ENCODE peak calls at places on chromosomes 5 and 9, in four cellular contexts. O is foreskin fibroblast, G is NCI-H345, K is HT-29. N is an unnamed sample.

GRCh38 chr9:92635760-92636159 is 34.2 kb downstream of the IPPK start:
- DNase-seq in O (no peak), G (no peak), K (no peak), N (no peak)

GRCh38 chr5:124748687-124749594 is 2.5 kb upstream of the ZNF608 start:
- DNase-seq in K (peak; percentile 94), O (peak; percentile 90), G (peak; percentile 95), N (peak; percentile 88)

GRCh38 chr5:158152151-158152550 is 293.2 kb upstream of the CLINT1 start:
- DNase-seq in G (no peak), K (no peak), O (no peak), N (no peak)

GRCh38 chr5:18745591-18745987 is 1111.3 kb downstream of the TAF11L14 start:
- DNase-seq in G (peak; percentile 61), K (no peak), O (no peak), N (no peak)

GRCh38 chr5:66306105-66306843 is 162.2 kb downstream of the SREK1 start:
- DNase-seq in O (peak; percentile 84), G (peak; percentile 54), K (peak; percentile 80), N (peak; percentile 89)

GRCh38 chr9:70411141-70411929 is 3.1 kb downstream of the KLF9 start:
- DNase-seq in K (no peak), G (no peak), O (peak; percentile 93), N (peak; percentile 63)

GRCh38 chr9:114682846-114683245 is 854 bp upstream of the TEX48 start:
- DNase-seq in K (no peak), O (peak; percentile 42), G (no peak), N (no peak)

GRCh38 chr9:110252509-110253139 is 3.7 kb downstream of the TXN start:
- DNase-seq in O (no peak), G (no peak), K (no peak), N (no peak)

GRCh38 chr5:13987843-13988464 is 43.5 kb upstream of the DNAH5 start:
- DNase-seq in O (peak; percentile 85), K (peak; percentile 88), G (peak; percentile 58), N (peak; percentile 76)

GRCh38 chr9:129285979-129286772 is 108.1 kb upstream of the IER5L start:
- DNase-seq in O (no peak), G (no peak), K (no peak), N (no peak)

GRCh38 chr9:17995031-17995430 is 416.2 kb downstream of the SH3GL2 start:
- DNase-seq in G (no peak), O (no peak), K (no peak), N (no peak)

GRCh38 chr5:151589878-151590570 is 1.1 kb downstream of the FAT2 start:
- DNase-seq in O (no peak), K (no peak), G (no peak), N (no peak)

GRCh38 chr9:129954868-129955550 is 88.0 kb downstream of the FNBP1 start:
- DNase-seq in K (no peak), G (no peak), O (no peak), N (no peak)

GRCh38 chr9:122498883-122499288 is 11.7 kb upstream of the OR1J2 start:
- DNase-seq in K (peak; percentile 37), O (peak; percentile 62), G (peak; percentile 27), N (peak; percentile 71)

GRCh38 chr5:59104400-59105117 is 521.7 kb downstream of the RAB3C start:
- DNase-seq in K (no peak), G (no peak), O (peak; percentile 22), N (no peak)

GRCh38 chr9:7289773-7290172 is 509.8 kb downstream of the DMAC1 start:
- DNase-seq in O (no peak), G (no peak), K (no peak), N (no peak)

GRCh38 chr9:37987467-37987981 is 81.5 kb downstream of the SHB start:
- DNase-seq in G (no peak), K (no peak), O (no peak), N (no peak)

GRCh38 chr5:14464101-14464500 is 117.5 kb upstream of the OTULINL start:
- DNase-seq in G (no peak), K (no peak), O (no peak), N (no peak)

GRCh38 chr5:176814313-176814685 is 3.9 kb downstream of the UNC5A start:
- DNase-seq in O (no peak), G (no peak), K (no peak), N (no peak)

GRCh38 chr5:171431251-171431777 is 11.9 kb downstream of the FGF18 start:
- DNase-seq in O (no peak), K (no peak), G (no peak), N (no peak)

GRCh38 chr5:10913846-10914245 is 152.8 kb upstream of the DAP start:
- DNase-seq in O (peak; percentile 83), K (peak; percentile 9), G (no peak), N (peak; percentile 72)

GRCh38 chr5:59174248-59174844 is 591.5 kb downstream of the RAB3C start:
- DNase-seq in K (peak; percentile 68), G (peak; percentile 37), O (peak; percentile 84), N (peak; percentile 69)

GRCh38 chr5:177100714-177101121 is 14.0 kb downstream of the FGFR4 start:
- DNase-seq in O (peak; percentile 52), K (no peak), G (no peak), N (peak; percentile 49)

GRCh38 chr5:68225188-68225910 is 9.8 kb downstream of the PIK3R1 start:
- DNase-seq in O (peak; percentile 97), G (peak; percentile 23), K (peak; percentile 73), N (peak; percentile 67)

GRCh38 chr5:16065810-16066209 is 113.8 kb downstream of the MARCHF11 start:
- DNase-seq in G (no peak), K (no peak), O (no peak), N (peak; percentile 11)

GRCh38 chr5:135323227-135323626 is 75.8 kb downstream of the MACROH2A1 start:
- DNase-seq in O (no peak), G (no peak), K (no peak), N (no peak)

GRCh38 chr5:169176686-169177430 is 124.1 kb downstream of the SLIT3 start:
- DNase-seq in G (no peak), O (no peak), K (no peak), N (no peak)

GRCh38 chr5:135456238-135457099 is 4.3 kb upstream of the TIFAB start:
- DNase-seq in G (no peak), O (peak; percentile 97), K (no peak), N (peak; percentile 90)

GRCh38 chr9:76433406-76433805 is 25.6 kb upstream of the GCNT1 start:
- DNase-seq in K (no peak), G (no peak), O (no peak), N (no peak)

GRCh38 chr5:180486636-180487149 is 7.5 kb upstream of the CNOT6 start:
- DNase-seq in G (no peak), O (no peak), K (no peak), N (no peak)

GRCh38 chr5:149345892-149346222 is 558 bp downstream of the GRPEL2 start:
- DNase-seq in K (peak; percentile 35), G (peak; percentile 13), O (peak; percentile 60), N (no peak)

GRCh38 chr5:181181650-181182565 is 23.1 kb downstream of the TRIM7 start:
- DNase-seq in O (peak; percentile 87), K (peak; percentile 83), G (no peak), N (peak; percentile 70)

GRCh38 chr5:44275908-44276307 is 113.3 kb downstream of the FGF10 start:
- DNase-seq in O (no peak), K (no peak), G (no peak), N (no peak)

GRCh38 chr5:148179234-148179824 is 11.0 kb downstream of the SPINK14 start:
- DNase-seq in K (peak; percentile 72), G (peak; percentile 69), O (peak; percentile 56), N (peak; percentile 3)

GRCh38 chr5:154588091-154588762 is 110.2 kb upstream of the HAND1 start:
- DNase-seq in O (no peak), G (no peak), K (no peak), N (no peak)

GRCh38 chr9:127541865-127542264 is 70.2 kb upstream of the STXBP1 start:
- DNase-seq in K (no peak), G (no peak), O (peak; percentile 78), N (peak; percentile 56)

GRCh38 chr9:71795097-71795807 is 26.9 kb upstream of the CEMIP2 start:
- DNase-seq in O (no peak), K (no peak), G (no peak), N (no peak)

GRCh38 chr5:11139471-11139870 is 378.4 kb upstream of the DAP start:
- DNase-seq in K (no peak), G (no peak), O (no peak), N (no peak)

N was measured in AG08395.